ENCODE peak calls at places on chromosomes 16 and 17, in eight cellular contexts. S, B, J, Q, L, C, F and G are unnamed samples.

GRCh38 chr17:883586-883962 is 96.0 kb downstream of the NXN start:
- DNase-seq in F (no peak), C (no peak), B (no peak), S (no peak), Q (no peak), L (no peak), J (peak; percentile 17), G (no peak)

GRCh38 chr17:71689782-71690181 is 431.0 kb upstream of the SOX9 start:
- DNase-seq in F (no peak), S (no peak), J (no peak), B (no peak), L (no peak), Q (no peak), C (no peak), G (no peak)

GRCh38 chr17:64278614-64279013 is 15.6 kb upstream of the TEX2 start:
- DNase-seq in C (no peak), Q (peak; percentile 25), J (no peak), S (no peak), L (no peak), F (no peak), B (peak; percentile 95), G (no peak)

GRCh38 chr17:81193470-81194224 is 27.6 kb upstream of the AATK start:
- DNase-seq in J (no peak), S (no peak), L (no peak), Q (no peak), C (no peak), B (no peak), F (no peak), G (peak; percentile 88)

GRCh38 chr17:58302171-58302918 is 21.6 kb upstream of the MPO start:
- DNase-seq in C (no peak), B (no peak), Q (no peak), L (no peak), F (peak; percentile 16), J (no peak), S (no peak), G (no peak)

GRCh38 chr17:82007495-82008257 is 15.0 kb downstream of the CENPX start:
- DNase-seq in S (no peak), C (no peak), B (no peak), L (no peak), F (no peak), J (peak; percentile 8), Q (no peak), G (no peak)

GRCh38 chr17:27512511-27513346 is 56.5 kb downstream of the KSR1 start:
- DNase-seq in J (no peak), B (no peak), L (no peak), Q (no peak), F (no peak), C (no peak), S (no peak), G (no peak)

GRCh38 chr17:43570518-43570928 is 24.4 kb upstream of the ETV4 start:
- DNase-seq in S (no peak), C (no peak), Q (no peak), J (no peak), L (no peak), F (no peak), B (peak; percentile 91), G (no peak)

GRCh38 chr16:2981899-2982250 is 1.6 kb upstream of the PKMYT1 start:
- DNase-seq in L (no peak), B (no peak), C (no peak), S (no peak), J (no peak), F (no peak), Q (no peak), G (no peak)

GRCh38 chr17:49269356-49269755 is 38.8 kb upstream of the PHOSPHO1 start:
- DNase-seq in Q (no peak), L (no peak), F (no peak), C (no peak), S (no peak), B (no peak), J (no peak), G (peak; percentile 28)

GRCh38 chr16:20851601-20852000 is 45.3 kb downstream of the REXO5 start:
- DNase-seq in B (peak; percentile 81), J (no peak), C (peak; percentile 67), S (no peak), F (peak; percentile 82), L (no peak), Q (no peak), G (no peak)

GRCh38 chr16:77403732-77404131 is 31.1 kb downstream of the ADAMTS18 start:
- DNase-seq in C (no peak), J (no peak), F (no peak), B (no peak), S (no peak), L (no peak), Q (no peak), G (no peak)

GRCh38 chr17:4175921-4176802 is 33.2 kb downstream of the CYB5D2 start:
- DNase-seq in Q (no peak), C (no peak), S (no peak), L (no peak), J (peak; percentile 54), B (no peak), F (no peak), G (peak; percentile 81)

GRCh38 chr17:1512351-1512750 is 4.1 kb downstream of the INPP5K start:
- DNase-seq in C (no peak), J (no peak), F (no peak), S (no peak), L (no peak), Q (no peak), B (no peak), G (no peak)

GRCh38 chr16:54194008-54194731 is 92.4 kb downstream of the IRX3 start:
- DNase-seq in Q (peak; percentile 10), C (peak; percentile 70), L (no peak), J (peak; percentile 34), F (peak; percentile 58), B (no peak), S (peak; percentile 36), G (no peak)

DNA sequence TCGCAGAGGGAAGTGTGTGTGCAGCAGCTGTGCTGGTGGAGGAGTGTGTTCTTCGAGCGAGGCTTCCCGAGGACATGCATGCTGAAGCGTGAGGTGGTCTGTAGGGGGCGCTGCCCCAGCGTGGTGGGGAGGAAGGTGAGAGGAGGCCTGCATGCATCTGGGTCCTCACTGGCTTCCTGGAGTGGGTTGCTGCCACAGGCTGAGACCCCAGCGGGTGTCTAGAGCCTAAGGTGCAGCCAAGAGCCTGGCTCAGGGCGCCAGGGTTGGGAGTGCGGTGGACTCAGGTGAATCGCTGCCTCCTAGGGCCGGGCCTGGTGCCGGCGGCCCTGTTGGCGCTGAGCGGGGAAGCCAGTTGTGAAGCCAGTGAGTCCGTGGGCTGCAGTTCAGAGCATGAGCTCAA is 7.5 kb upstream of the HSD3B7 start:
- DNase-seq in Q (peak; percentile 66), B (no peak), L (no peak), J (no peak), C (no peak), S (peak; percentile 73), F (no peak), G (no peak)
- TF ChIP-seq CTCF in Q (peak; percentile 65), B (peak; percentile 40), L (no peak), J (peak; percentile 23), C (no peak), S (peak; percentile 66), F (no peak), G (peak; percentile 67)

GRCh38 chr16:4408323-4408690 is 8.1 kb downstream of the CORO7 start:
- DNase-seq in F (no peak), Q (no peak), S (no peak), L (no peak), C (no peak), J (no peak), B (no peak), G (no peak)

GRCh38 chr16:4410335-4411075 is 5.9 kb downstream of the CORO7 start:
- DNase-seq in F (peak; percentile 70), Q (no peak), C (no peak), S (no peak), J (no peak), L (no peak), B (peak; percentile 86), G (no peak)

GRCh38 chr16:4407543-4408322 is 8.7 kb downstream of the CORO7 start:
- DNase-seq in Q (no peak), S (no peak), J (no peak), F (no peak), L (no peak), C (no peak), B (peak; percentile 44), G (peak; percentile 88)

GRCh38 chr16:4411684-4412083 is 4.7 kb downstream of the CORO7 start:
- DNase-seq in B (no peak), Q (no peak), F (no peak), L (no peak), C (no peak), S (no peak), J (no peak), G (no peak)

DNA sequence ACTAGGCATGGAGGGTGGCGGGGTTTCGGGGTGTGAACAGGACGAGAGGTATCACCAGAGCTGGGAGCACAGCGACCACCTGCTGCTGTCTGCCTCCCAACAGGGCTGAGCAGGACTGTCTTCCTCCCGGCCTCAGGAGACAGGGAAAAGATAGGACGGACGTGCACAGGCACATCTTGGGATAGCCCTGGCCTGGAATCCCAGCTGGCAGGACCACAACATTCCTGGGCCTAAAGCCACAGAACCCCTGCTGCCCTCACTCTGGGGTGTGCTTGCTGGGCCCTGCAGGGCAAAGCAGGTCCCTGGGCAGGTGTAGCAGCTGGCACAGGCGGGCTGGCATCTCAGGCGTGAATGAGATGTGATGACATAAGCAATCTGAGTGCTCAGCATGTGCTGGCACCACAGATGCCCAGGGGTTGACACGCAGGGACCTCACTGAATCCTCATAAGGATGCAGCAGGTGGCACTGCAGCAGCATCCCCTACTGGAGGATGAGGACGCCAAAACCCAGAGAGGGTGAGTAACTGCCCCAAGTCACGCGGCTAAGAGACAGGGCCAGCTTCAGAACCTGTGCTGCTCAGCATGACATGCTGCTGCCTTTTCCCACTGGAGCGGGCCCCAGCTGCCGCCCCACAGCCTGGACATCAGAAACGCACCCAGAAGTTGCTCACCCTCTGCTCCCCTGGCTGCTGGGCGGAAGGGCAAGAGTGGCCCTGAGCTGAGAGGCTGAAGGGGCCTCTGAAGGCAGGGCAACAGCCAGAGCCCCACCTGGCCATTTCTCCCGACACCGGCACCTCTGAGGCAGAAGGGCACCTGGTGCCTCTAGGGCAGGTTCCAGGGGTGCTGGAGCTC is 7.1 kb downstream of the CORO7 start:
- DNase-seq in L (no peak), J (no peak), B (peak; percentile 34), S (no peak), F (no peak), C (no peak), Q (no peak), G (peak; percentile 88)
- TF ChIP-seq CTCF in L (no peak), J (no peak), B (peak; percentile 39), S (no peak), F (no peak), C (no peak), Q (no peak), G (peak; percentile 25)

GRCh38 chr17:78490673-78491072 is 86.5 kb downstream of the DNAH17 start:
- DNase-seq in L (no peak), S (no peak), C (no peak), B (no peak), Q (no peak), J (no peak), F (no peak), G (no peak)
- TF ChIP-seq CTCF in L (no peak), S (no peak), C (no peak), B (no peak), Q (no peak), J (no peak), F (no peak), G (no peak)

DNA sequence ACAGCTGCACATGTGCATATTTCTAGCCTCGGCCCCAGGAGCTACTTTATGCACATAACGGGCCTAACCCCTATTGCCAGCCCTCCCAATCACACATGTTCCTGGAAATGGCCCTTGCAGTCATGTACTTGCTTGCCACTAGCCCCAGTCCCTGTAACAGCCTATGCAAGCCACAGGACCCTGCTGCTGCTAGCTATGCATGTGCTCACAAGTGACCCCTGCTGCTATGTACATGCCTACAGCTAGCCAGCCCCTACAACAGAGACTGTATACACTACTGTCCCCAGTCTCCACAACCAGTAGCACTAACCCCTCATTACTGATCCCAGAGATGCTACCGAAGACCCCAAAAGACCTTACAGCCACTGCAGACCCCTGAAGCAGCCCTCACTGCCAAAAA is 1437.2 kb downstream of the CDH11 start:
- DNase-seq in C (no peak), L (no peak), Q (no peak), B (no peak), F (no peak), S (peak; percentile 16), J (no peak), G (no peak)
- TF ChIP-seq CTCF in C (no peak), L (no peak), Q (no peak), B (no peak), F (no peak), S (no peak), J (no peak), G (no peak)